ENCODE peak calls at places on chromosomes 12 and 14, in ten cellular contexts. X is endothelial cell, M is DND-41, T is upper lobe of right lung, R is neural crest cell, C is type B pancreatic cell, S is MM.1S, J is fibroblast of the aortic adventitia, G is fibroblast of lung, I is epithelial cell of proximal tubule. H is an unnamed sample.

GRCh38 chr12:116257213-116257612 is 20.3 kb downstream of the MED13L start:
- DNase-seq in X (no peak), M (no peak), T (no peak), R (no peak), C (no peak), S (no peak), J (no peak), G (peak), I (no peak), H (no peak)

GRCh38 chr12:110577717-110578521 is 5.2 kb downstream of the PPTC7 start:
- DNase-seq in X (no peak), M (no peak), T (no peak), R (no peak), C (no peak), S (no peak), J (peak), G (peak), I (no peak), H (no peak)

GRCh38 chr14:64760146-64760755 is 56.0 kb downstream of the PLEKHG3 start:
- DNase-seq in X (peak), M (peak), T (peak), R (peak), C (no peak), S (peak), J (peak), G (peak), I (no peak), H (peak)

GRCh38 chr12:74365178-74365964 is 172.3 kb upstream of the ATXN7L3B start:
- DNase-seq in X (peak), M (peak), T (no peak), R (peak), C (no peak), S (peak), J (peak), G (peak), I (no peak), H (no peak)

GRCh38 chr12:6540181-6540877 is 6.0 kb downstream of the GAPDH start:
- DNase-seq in X (peak), M (peak), T (peak), R (peak), C (peak), S (no peak), J (peak), G (peak), I (no peak), H (no peak)

GRCh38 chr12:41274643-41275042 is 86.5 kb downstream of the PDZRN4 start:
- DNase-seq in X (no peak), M (no peak), T (no peak), R (no peak), C (no peak), S (no peak), J (no peak), G (no peak), I (no peak), H (no peak)

GRCh38 chr14:35403085-35403396 is 1.5 kb downstream of the NFKBIA start:
- DNase-seq in X (no peak), M (no peak), T (peak), R (no peak), C (no peak), S (no peak), J (peak), G (no peak), I (no peak), H (peak)

GRCh38 chr12:6791931-6792520 is 2.7 kb downstream of the CD4 start:
- DNase-seq in X (no peak), M (peak), T (no peak), R (no peak), C (no peak), S (no peak), J (no peak), G (no peak), I (no peak), H (no peak)

GRCh38 chr12:121087467-121088207 is 45.0 kb upstream of the P2RX7 start:
- DNase-seq in X (no peak), M (peak), T (no peak), R (no peak), C (no peak), S (no peak), J (peak), G (no peak), I (no peak), H (no peak)

GRCh38 chr12:40254455-40255085 is 29.8 kb downstream of the LRRK2 start:
- DNase-seq in X (no peak), M (no peak), T (no peak), R (no peak), C (no peak), S (no peak), J (no peak), G (no peak), I (no peak), H (no peak)

GRCh38 chr12:45336331-45336730 is 120.4 kb downstream of the ANO6 start:
- DNase-seq in X (no peak), M (no peak), T (no peak), R (no peak), C (no peak), S (no peak), J (peak), G (peak), I (peak), H (no peak)

GRCh38 chr14:32367501-32367900 is 38.4 kb downstream of the AKAP6 start:
- DNase-seq in X (no peak), M (no peak), T (no peak), R (no peak), C (no peak), S (peak), J (peak), G (no peak), I (no peak), H (no peak)

GRCh38 chr12:121809712-121810116 is 5.9 kb downstream of the SETD1B start:
- DNase-seq in X (no peak), M (no peak), T (no peak), R (no peak), C (no peak), S (no peak), J (no peak), G (no peak), I (no peak), H (no peak)

GRCh38 chr14:44912041-44912869 is 49.5 kb downstream of the KLHL28 start:
- DNase-seq in X (peak), M (no peak), T (no peak), R (no peak), C (no peak), S (no peak), J (no peak), G (no peak), I (no peak), H (no peak)

GRCh38 chr12:26034371-26035142 is 76.1 kb downstream of the RASSF8 start:
- DNase-seq in X (no peak), M (no peak), T (no peak), R (no peak), C (no peak), S (no peak), J (peak), G (peak), I (no peak), H (no peak)

GRCh38 chr12:46461459-46461858 is 88.9 kb upstream of the SLC38A2 start:
- DNase-seq in X (no peak), M (no peak), T (no peak), R (no peak), C (no peak), S (no peak), J (no peak), G (no peak), I (no peak), H (no peak)

GRCh38 chr12:30110970-30111586 is 327.3 kb upstream of the TMTC1 start:
- DNase-seq in X (no peak), M (no peak), T (no peak), R (no peak), C (no peak), S (no peak), J (peak), G (peak), I (no peak), H (no peak)

GRCh38 chr14:69708586-69709169 is 58.3 kb upstream of the SRSF5 start:
- DNase-seq in X (no peak), M (peak), T (no peak), R (peak), C (no peak), S (no peak), J (no peak), G (peak), I (no peak), H (no peak)

GRCh38 chr12:42444192-42444943 is 118.4 kb downstream of the PPHLN1 start:
- DNase-seq in X (no peak), M (no peak), T (no peak), R (no peak), C (no peak), S (no peak), J (no peak), G (no peak), I (no peak), H (no peak)

GRCh38 chr12:102096855-102097254 is 23.1 kb downstream of the NUP37 start:
- DNase-seq in X (no peak), M (no peak), T (no peak), R (no peak), C (no peak), S (peak), J (no peak), G (no peak), I (no peak), H (no peak)

GRCh38 chr12:12764824-12765223 is 20.6 kb upstream of the APOLD1 start:
- DNase-seq in X (no peak), M (no peak), T (no peak), R (no peak), C (no peak), S (no peak), J (no peak), G (no peak), I (no peak), H (no peak)

GRCh38 chr12:131194166-131194565 is 240.5 kb downstream of the ADGRD1 start:
- DNase-seq in X (no peak), M (peak), T (peak), R (no peak), C (peak), S (no peak), J (no peak), G (no peak), I (no peak), H (no peak)

GRCh38 chr12:113056631-113057488 is at the start of gene DTX1:
- DNase-seq in X (no peak), M (peak), T (peak), R (no peak), C (no peak), S (no peak), J (no peak), G (no peak), I (no peak), H (no peak)

GRCh38 chr12:116712458-116713303 is 25.2 kb downstream of the SPRING1 start:
- DNase-seq in X (no peak), M (no peak), T (no peak), R (no peak), C (no peak), S (no peak), J (no peak), G (no peak), I (no peak), H (no peak)

GRCh38 chr14:30974628-30975027 is 50.8 kb upstream of the AP4S1 start:
- DNase-seq in X (no peak), M (no peak), T (no peak), R (no peak), C (no peak), S (no peak), J (no peak), G (peak), I (no peak), H (no peak)

GRCh38 chr14:58808828-58809227 is 171.1 kb downstream of the DACT1 start:
- DNase-seq in X (no peak), M (no peak), T (no peak), R (no peak), C (no peak), S (no peak), J (no peak), G (peak), I (no peak), H (no peak)

GRCh38 chr12:22255097-22255496 is 79.4 kb downstream of the ST8SIA1 start:
- DNase-seq in X (no peak), M (no peak), T (no peak), R (peak), C (no peak), S (no peak), J (no peak), G (peak), I (no peak), H (no peak)

GRCh38 chr14:67757175-67757574 is 55.5 kb downstream of the RDH12 start:
- DNase-seq in X (no peak), M (no peak), T (no peak), R (no peak), C (no peak), S (no peak), J (no peak), G (no peak), I (no peak), H (no peak)

GRCh38 chr14:63781686-63782085 is 53.8 kb upstream of the SGPP1 start:
- DNase-seq in X (no peak), M (no peak), T (no peak), R (no peak), C (no peak), S (no peak), J (no peak), G (no peak), I (no peak), H (no peak)

GRCh38 chr12:122994140-122994675 is 13.7 kb downstream of the ARL6IP4 start:
- DNase-seq in X (no peak), M (no peak), T (no peak), R (no peak), C (no peak), S (no peak), J (no peak), G (no peak), I (no peak), H (no peak)

GRCh38 chr14:100901391-100902183 is 1.9 kb downstream of the RTL1 start:
- DNase-seq in X (no peak), M (no peak), T (no peak), R (no peak), C (peak), S (no peak), J (no peak), G (no peak), I (no peak), H (no peak)

GRCh38 chr12:2250797-2251196 is 198.0 kb downstream of the CACNA1C start:
- DNase-seq in X (no peak), M (no peak), T (no peak), R (no peak), C (no peak), S (no peak), J (no peak), G (no peak), I (no peak), H (no peak)

GRCh38 chr14:101361044-101361443 is 200.3 kb upstream of the DIO3 start:
- DNase-seq in X (no peak), M (no peak), T (no peak), R (no peak), C (no peak), S (no peak), J (no peak), G (peak), I (no peak), H (no peak)

GRCh38 chr12:111728795-111729194 is 37.9 kb upstream of the ALDH2 start:
- DNase-seq in X (no peak), M (no peak), T (no peak), R (no peak), C (no peak), S (no peak), J (no peak), G (no peak), I (no peak), H (no peak)

GRCh38 chr14:99284254-99285004 is 12.4 kb upstream of the BCL11B start:
- DNase-seq in X (no peak), M (no peak), T (no peak), R (no peak), C (no peak), S (no peak), J (no peak), G (no peak), I (no peak), H (no peak)

GRCh38 chr12:128276542-128276941 is 9.6 kb downstream of the TMEM132C start:
- DNase-seq in X (no peak), M (no peak), T (no peak), R (no peak), C (no peak), S (no peak), J (no peak), G (no peak), I (no peak), H (no peak)

GRCh38 chr12:78290606-78291345 is 460.1 kb downstream of the NAV3 start:
- DNase-seq in X (no peak), M (no peak), T (no peak), R (no peak), C (no peak), S (no peak), J (peak), G (peak), I (peak), H (no peak)

GRCh38 chr14:104681689-104682074 is 7.7 kb upstream of the INF2 start:
- DNase-seq in X (peak), M (no peak), T (peak), R (peak), C (no peak), S (no peak), J (peak), G (peak), I (no peak), H (no peak)

DNA sequence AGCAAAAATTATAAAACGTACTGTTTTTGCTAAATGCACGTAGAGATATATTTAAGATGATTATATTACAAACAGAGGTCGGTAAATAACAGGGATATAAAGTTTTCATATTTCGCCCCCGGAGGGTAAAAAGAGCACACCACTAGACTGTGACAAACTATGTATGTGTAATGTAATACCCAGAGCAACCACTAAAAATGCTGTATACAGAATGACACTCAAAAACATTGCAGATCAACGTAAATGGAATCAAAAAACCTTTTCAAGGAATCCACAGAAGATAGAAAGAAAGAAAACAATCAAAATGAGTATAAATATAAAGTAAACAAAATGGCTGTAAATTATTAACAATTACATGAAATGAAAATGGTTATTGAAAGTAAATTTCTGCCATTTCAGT is 37.6 kb upstream of the PRB4 start:
- DNase-seq in X (no peak), M (no peak), T (no peak), R (no peak), C (no peak), S (no peak), J (no peak), G (no peak), I (no peak), H (no peak)
- TF ChIP-seq CTCF in X (peak), M (peak), T (no peak), R (peak), C (peak), S (peak), J (peak), G (no peak), I (peak), H (no peak)

GRCh38 chr12:51049525-51049924 is 1.4 kb downstream of the LETMD1 start:
- DNase-seq in X (no peak), M (no peak), T (no peak), R (no peak), C (no peak), S (no peak), J (no peak), G (no peak), I (no peak), H (no peak)
- TF ChIP-seq CTCF in X (no peak), M (no peak), T (no peak), R (no peak), C (no peak), S (no peak), J (no peak), G (no peak), I (no peak), H (no peak)

GRCh38 chr12:15528666-15529065 is 206.4 kb downstream of the PTPRO start:
- DNase-seq in X (no peak), M (no peak), T (no peak), R (no peak), C (no peak), S (no peak), J (no peak), G (no peak), I (no peak), H (no peak)

GRCh38 chr12:15530361-15530760 is 208.1 kb downstream of the PTPRO start:
- DNase-seq in X (no peak), M (no peak), T (no peak), R (no peak), C (no peak), S (no peak), J (no peak), G (peak), I (no peak), H (no peak)

GRCh38 chr12:15526033-15526432 is 203.7 kb downstream of the PTPRO start:
- DNase-seq in X (no peak), M (no peak), T (no peak), R (no peak), C (no peak), S (peak), J (no peak), G (no peak), I (no peak), H (no peak)

GRCh38 chr12:15525414-15525813 is 203.1 kb downstream of the PTPRO start:
- DNase-seq in X (peak), M (no peak), T (no peak), R (no peak), C (no peak), S (no peak), J (no peak), G (no peak), I (no peak), H (no peak)

GRCh38 chr12:15527201-15527782 is 205.0 kb downstream of the PTPRO start:
- DNase-seq in X (no peak), M (no peak), T (peak), R (no peak), C (no peak), S (no peak), J (peak), G (peak), I (peak), H (no peak)
- TF ChIP-seq CTCF in X (no peak), M (peak), T (no peak), R (peak), C (peak), S (peak), J (peak), G (peak), I (peak), H (no peak)

GRCh38 chr12:69466867-69467266 is 3.3 kb upstream of the FRS2 start:
- DNase-seq in X (no peak), M (no peak), T (no peak), R (no peak), C (no peak), S (no peak), J (no peak), G (no peak), I (no peak), H (no peak)
- TF ChIP-seq CTCF in X (no peak), M (no peak), T (no peak), R (no peak), C (no peak), S (no peak), J (no peak), G (no peak), I (peak), H (no peak)

DNA sequence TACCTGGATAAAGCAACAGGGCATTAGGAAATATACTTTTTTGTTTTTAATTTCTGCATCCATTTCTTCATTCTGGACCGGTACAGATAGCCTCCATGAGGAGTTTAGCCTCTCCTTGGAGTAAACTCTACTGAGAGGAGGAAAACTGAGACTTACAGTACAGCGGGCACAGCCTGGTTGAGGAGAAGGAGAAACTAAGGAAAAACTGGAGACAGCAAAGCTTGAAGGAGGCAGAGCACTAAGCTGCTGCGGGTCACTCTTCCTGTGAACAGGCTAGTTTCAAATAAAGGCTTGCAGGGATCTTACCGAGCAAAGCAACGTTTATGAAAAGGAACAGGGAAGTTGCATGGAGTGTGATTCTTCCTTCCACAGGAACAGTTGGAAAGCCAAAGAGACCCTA is 362 bp upstream of the SSTR1 start:
- DNase-seq in X (no peak), M (no peak), T (no peak), R (no peak), C (no peak), S (no peak), J (no peak), G (no peak), I (no peak), H (no peak)
- TF ChIP-seq CTCF in X (no peak), M (no peak), T (no peak), R (no peak), C (no peak), S (no peak), J (no peak), G (no peak), I (no peak), H (no peak)

GRCh38 chr14:76175942-76176341 is 24.2 kb downstream of the GPATCH2L start:
- DNase-seq in X (no peak), M (no peak), T (no peak), R (no peak), C (no peak), S (no peak), J (no peak), G (no peak), I (no peak), H (no peak)

GRCh38 chr14:76186318-76187027 is 34.8 kb downstream of the GPATCH2L start:
- DNase-seq in X (no peak), M (no peak), T (no peak), R (no peak), C (no peak), S (no peak), J (no peak), G (no peak), I (no peak), H (no peak)

GRCh38 chr14:76181546-76181945 is 29.8 kb downstream of the GPATCH2L start:
- DNase-seq in X (no peak), M (no peak), T (no peak), R (no peak), C (no peak), S (no peak), J (peak), G (peak), I (no peak), H (no peak)
- TF ChIP-seq CTCF in X (peak), M (peak), T (peak), R (peak), C (peak), S (no peak), J (peak), G (peak), I (peak), H (peak)

GRCh38 chr12:56751712-56752598 is at the start of gene PRIM1:
- DNase-seq in X (peak), M (peak), T (peak), R (peak), C (peak), S (peak), J (peak), G (peak), I (no peak), H (peak)
- TF ChIP-seq CTCF in X (peak), M (no peak), T (peak), R (peak), C (no peak), S (no peak), J (peak), G (no peak), I (no peak), H (no peak)